ENCODE peak calls at places on chromosomes 5 and 9, in five cellular contexts. L is A549, S is choroid plexus epithelial cell, I is stomach, B is AG04450. R is an unnamed sample.

GRCh38 chr5:140073296-140073695 is 30.2 kb upstream of the NRG2 start:
- DNase-seq in L (no peak), B (no peak), I (no peak), S (peak; percentile 38), R (no peak)

GRCh38 chr9:70484232-70485130 is 70.0 kb upstream of the KLF9 start:
- DNase-seq in S (peak; percentile 95), I (peak; percentile 46), L (peak; percentile 86), B (peak; percentile 43), R (peak; percentile 60)

GRCh38 chr9:124125590-124126047 is 114.1 kb downstream of the LHX2 start:
- DNase-seq in I (no peak), L (no peak), S (no peak), B (no peak), R (no peak)

GRCh38 chr9:125446581-125447094 is 185.0 kb downstream of the GAPVD1 start:
- DNase-seq in S (no peak), L (no peak), I (no peak), B (no peak), R (no peak)

GRCh38 chr9:23736293-23736692 is 89.7 kb downstream of the ELAVL2 start:
- DNase-seq in S (no peak), B (no peak), L (no peak), I (no peak), R (no peak)

GRCh38 chr9:120773218-120773617 is 20.0 kb downstream of the FBXW2 start:
- DNase-seq in I (no peak), B (no peak), S (no peak), L (no peak), R (no peak)

GRCh38 chr5:67015577-67016290 is 180.9 kb downstream of the CD180 start:
- DNase-seq in L (no peak), B (peak; percentile 46), S (no peak), I (no peak), R (no peak)

GRCh38 chr5:136080483-136081180 is 51.8 kb downstream of the TGFBI start:
- DNase-seq in B (peak; percentile 91), S (peak; percentile 92), I (peak; percentile 85), L (peak; percentile 43), R (peak; percentile 78)

GRCh38 chr5:81230429-81230828 is 2.7 kb upstream of the CKMT2 start:
- DNase-seq in B (no peak), S (no peak), L (no peak), I (no peak), R (no peak)

GRCh38 chr9:77793909-77794308 is 145.8 kb upstream of the GNA14 start:
- DNase-seq in B (no peak), S (no peak), I (no peak), L (no peak), R (peak; percentile 36)

GRCh38 chr9:24416136-24416535 is 129.6 kb downstream of the IZUMO3 start:
- DNase-seq in L (no peak), B (no peak), S (no peak), I (no peak), R (no peak)

GRCh38 chr5:43007246-43007910 is 32.7 kb downstream of the ANXA2R start:
- DNase-seq in B (peak; percentile 85), I (peak; percentile 64), S (peak; percentile 96), L (peak; percentile 74), R (peak; percentile 82)

GRCh38 chr9:121288874-121289553 is 21.1 kb downstream of the GSN start:
- DNase-seq in I (peak; percentile 69), L (no peak), B (peak; percentile 48), S (peak; percentile 90), R (no peak)

GRCh38 chr9:90999425-91000397 is 198.1 kb downstream of the SYK start:
- DNase-seq in I (no peak), B (no peak), S (no peak), L (no peak), R (no peak)

GRCh38 chr5:159899067-159900049 is 16.9 kb upstream of the ADRA1B start:
- DNase-seq in S (peak; percentile 58), B (no peak), I (no peak), L (no peak), R (no peak)

GRCh38 chr5:140235776-140236558 is 61.0 kb downstream of the CYSTM1 start:
- DNase-seq in I (no peak), B (no peak), S (no peak), L (no peak), R (no peak)

GRCh38 chr5:87411586-87412416 is 929 bp downstream of the CCNH start:
- DNase-seq in S (peak; percentile 62), B (no peak), L (peak; percentile 4), I (peak; percentile 26), R (no peak)

GRCh38 chr9:404229-404628 is 189.6 kb downstream of the DOCK8 start:
- DNase-seq in I (no peak), L (no peak), B (no peak), S (no peak), R (no peak)

GRCh38 chr5:140346348-140347221 is at the start of gene HBEGF:
- DNase-seq in L (peak; percentile 85), B (no peak), S (peak; percentile 66), I (peak; percentile 93), R (no peak)

GRCh38 chr9:134333874-134334581 is 7.8 kb downstream of the RXRA start:
- DNase-seq in S (no peak), L (no peak), I (no peak), B (no peak), R (no peak)

GRCh38 chr5:76542887-76543690 is 80.1 kb downstream of the F2RL2 start:
- DNase-seq in I (peak; percentile 42), B (no peak), L (no peak), S (peak; percentile 84), R (no peak)

GRCh38 chr5:104179057-104179456 is 616.5 kb upstream of the NUDT12 start:
- DNase-seq in B (no peak), L (peak; percentile 20), S (peak; percentile 80), I (peak; percentile 30), R (no peak)
- TF ChIP-seq CTCF in B (peak; percentile 63), L (peak; percentile 44), S (peak; percentile 75), I (no peak), R (peak; percentile 30)

DNA sequence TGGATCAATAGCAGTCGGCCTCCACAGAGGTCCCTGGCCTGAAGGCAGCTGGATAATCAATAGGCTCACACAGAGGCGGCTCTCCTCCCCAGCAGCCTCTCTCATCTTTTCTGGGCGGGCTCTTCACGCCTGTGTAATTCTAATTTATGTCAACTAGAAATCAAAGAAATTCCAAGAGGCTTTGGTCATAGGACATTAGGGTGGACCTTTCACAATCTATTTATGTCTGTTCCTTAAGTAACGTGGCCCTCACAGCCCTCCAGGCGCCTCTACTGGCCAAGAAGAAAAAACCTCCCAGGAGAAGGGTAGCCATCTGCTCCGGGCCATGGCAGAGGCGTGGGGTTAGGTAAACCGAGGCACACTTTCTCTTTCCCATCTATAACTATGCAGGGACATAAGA is 205.1 kb upstream of the EFNA5 start:
- DNase-seq in L (no peak), B (no peak), S (peak; percentile 33), I (no peak), R (no peak)
- TF ChIP-seq CTCF in L (no peak), B (peak; percentile 35), S (peak; percentile 7), I (no peak), R (peak; percentile 2)

GRCh38 chr9:112887377-112887776 is 3.3 kb downstream of the SLC46A2 start:
- DNase-seq in I (no peak), B (no peak), S (no peak), L (no peak), R (no peak)
- TF ChIP-seq CTCF in I (no peak), B (peak; percentile 12), S (peak; percentile 22), L (no peak), R (peak; percentile 9)

GRCh38 chr5:26024774-26025173 is 1013.6 kb downstream of the CDH9 start:
- DNase-seq in B (no peak), L (no peak), S (no peak), I (no peak), R (no peak)
- TF ChIP-seq CTCF in B (no peak), L (no peak), S (no peak), I (no peak), R (no peak)

GRCh38 chr5:23204111-23204510 is 303.3 kb upstream of the PRDM9 start:
- DNase-seq in I (no peak), L (no peak), S (no peak), B (no peak), R (no peak)

GRCh38 chr5:23208959-23209431 is 298.4 kb upstream of the PRDM9 start:
- DNase-seq in L (peak; percentile 12), B (no peak), I (no peak), S (peak; percentile 57), R (no peak)
- TF ChIP-seq CTCF in L (peak; percentile 56), B (peak; percentile 63), I (no peak), S (peak; percentile 64), R (peak; percentile 39)

DNA sequence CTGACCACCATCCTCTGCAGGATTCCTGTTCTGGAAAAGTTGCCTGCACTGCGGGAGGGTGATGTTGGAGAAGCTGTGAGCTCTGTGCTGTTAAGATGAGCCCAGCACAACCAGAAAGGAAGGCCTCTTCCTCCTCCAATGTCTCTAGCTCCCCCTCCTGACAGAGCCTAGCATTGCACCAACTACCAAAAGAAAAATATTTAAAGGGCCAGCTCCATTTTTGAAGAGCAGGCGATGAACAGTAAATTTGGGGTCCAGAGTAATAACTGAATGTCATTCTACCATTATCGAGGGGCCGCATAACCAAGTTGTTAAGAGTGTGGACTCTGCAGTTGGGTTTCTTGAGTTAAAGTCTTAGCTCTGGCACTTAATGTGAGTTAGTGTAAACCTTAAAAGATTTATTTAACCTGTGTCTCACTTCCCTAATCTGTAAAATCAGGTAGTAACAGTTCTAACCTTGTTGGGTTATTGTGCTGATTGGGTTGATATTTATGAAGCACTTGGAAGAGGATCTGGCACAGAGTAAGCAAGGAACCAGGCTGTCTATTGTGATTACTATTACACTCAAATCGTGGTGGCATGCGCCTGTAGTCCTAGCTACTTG is 3.9 kb downstream of the TEX53 start:
- DNase-seq in L (peak; percentile 64), B (peak; percentile 55), S (peak; percentile 85), I (peak; percentile 81), R (peak; percentile 47)
- TF ChIP-seq CTCF in L (peak; percentile 91), B (peak; percentile 99), S (peak; percentile 98), I (no peak), R (peak; percentile 98)

DNA sequence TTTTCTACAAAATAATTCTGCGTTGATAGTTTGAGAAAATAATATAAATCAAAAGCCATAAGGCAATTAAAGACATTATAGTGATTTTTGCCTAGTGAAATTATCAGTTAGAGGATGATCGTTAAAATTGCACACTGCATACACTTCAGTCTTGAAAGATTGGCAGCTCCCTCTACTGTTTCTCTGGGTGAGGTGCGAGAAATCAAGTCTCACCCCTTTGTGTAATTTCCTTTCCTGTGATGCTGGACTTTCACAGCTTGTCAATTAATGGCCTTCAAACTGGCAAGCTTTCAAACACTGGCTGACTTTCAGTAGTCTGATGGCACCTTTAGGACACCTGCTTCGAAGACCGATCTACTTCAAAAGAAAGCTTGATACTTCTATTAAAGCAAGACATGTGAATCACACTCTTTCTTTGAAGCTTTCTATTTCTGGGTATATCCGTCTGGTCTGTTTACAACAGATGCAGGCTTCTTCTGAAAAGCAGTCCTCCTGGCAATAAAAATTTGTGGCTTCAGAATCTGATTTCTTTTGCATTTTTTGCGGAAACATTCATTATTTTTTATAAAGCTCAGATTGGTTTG is 706.8 kb upstream of the PTPRD start:
- DNase-seq in B (no peak), I (no peak), L (no peak), S (peak; percentile 61), R (no peak)
- TF ChIP-seq CTCF in B (no peak), I (no peak), L (no peak), S (peak; percentile 79), R (no peak)

R was measured in AG09319.